ENCODE peak calls at places on chromosomes 2 and 18, in nine cellular contexts. One of them, this sample, is unnamed.

GRCh38 chr2:135773917-135774316 is 32.3 kb downstream of the UBXN4 start:
- DNase-seq in AG09309: no peak
- DNase-seq in stimulated activated naive CD8-positive, alpha-beta T cell treated with anti-CD3 and anti-CD28 coated beads, Interleukin-15, Interleukin-2, amounts not matched to agents 100 U/mL and 50 U/mL, for 24 hours: no peak
- DNase-seq in WTC11: no peak
- DNase-seq in astrocyte of the hippocampus: no peak
- DNase-seq in stromal cell of bone marrow: no peak
- DNase-seq in endothelial cell: no peak
- DNase-seq in natural killer cell treated with Interleukin-12 subunit alpha and Interleukin-12 subunit beta and Interleukin-15 and Interleukin-18, amount 100 ng/mL, for 72 hours: no peak
- DNase-seq in T-helper 9 cell: no peak
- DNase-seq in this sample: no peak

GRCh38 chr2:24329700-24330099 is 30.6 kb downstream of the ITSN2 start:
- DNase-seq in stimulated activated naive CD8-positive, alpha-beta T cell treated with anti-CD3 and anti-CD28 coated beads, Interleukin-15, Interleukin-2, amounts not matched to agents 100 U/mL and 50 U/mL, for 24 hours: no peak
- DNase-seq in WTC11: no peak
- DNase-seq in stromal cell of bone marrow: no peak
- DNase-seq in AG09309: no peak
- DNase-seq in endothelial cell: no peak
- DNase-seq in astrocyte of the hippocampus: no peak
- DNase-seq in T-helper 9 cell: no peak
- DNase-seq in natural killer cell treated with Interleukin-12 subunit alpha and Interleukin-12 subunit beta and Interleukin-15 and Interleukin-18, amount 100 ng/mL, for 72 hours: no peak
- DNase-seq in this sample: no peak

GRCh38 chr2:19801367-19802087 is 100.3 kb downstream of the TTC32 start:
- DNase-seq in AG09309: peak
- DNase-seq in stromal cell of bone marrow: peak
- DNase-seq in T-helper 9 cell: no peak
- DNase-seq in stimulated activated naive CD8-positive, alpha-beta T cell treated with anti-CD3 and anti-CD28 coated beads, Interleukin-15, Interleukin-2, amounts not matched to agents 100 U/mL and 50 U/mL, for 24 hours: no peak
- DNase-seq in astrocyte of the hippocampus: peak
- DNase-seq in WTC11: no peak
- DNase-seq in natural killer cell treated with Interleukin-12 subunit alpha and Interleukin-12 subunit beta and Interleukin-15 and Interleukin-18, amount 100 ng/mL, for 72 hours: no peak
- DNase-seq in endothelial cell: no peak
- DNase-seq in this sample: peak

GRCh38 chr2:170163666-170164065 is 14.3 kb upstream of the MYO3B start:
- DNase-seq in stimulated activated naive CD8-positive, alpha-beta T cell treated with anti-CD3 and anti-CD28 coated beads, Interleukin-15, Interleukin-2, amounts not matched to agents 100 U/mL and 50 U/mL, for 24 hours: no peak
- DNase-seq in stromal cell of bone marrow: no peak
- DNase-seq in astrocyte of the hippocampus: no peak
- DNase-seq in endothelial cell: no peak
- DNase-seq in natural killer cell treated with Interleukin-12 subunit alpha and Interleukin-12 subunit beta and Interleukin-15 and Interleukin-18, amount 100 ng/mL, for 72 hours: no peak
- DNase-seq in WTC11: no peak
- DNase-seq in T-helper 9 cell: no peak
- DNase-seq in AG09309: no peak
- DNase-seq in this sample: no peak

GRCh38 chr2:231280861-231281260 is 82.4 kb downstream of the ARMC9 start:
- DNase-seq in natural killer cell treated with Interleukin-12 subunit alpha and Interleukin-12 subunit beta and Interleukin-15 and Interleukin-18, amount 100 ng/mL, for 72 hours: no peak
- DNase-seq in WTC11: no peak
- DNase-seq in stimulated activated naive CD8-positive, alpha-beta T cell treated with anti-CD3 and anti-CD28 coated beads, Interleukin-15, Interleukin-2, amounts not matched to agents 100 U/mL and 50 U/mL, for 24 hours: no peak
- DNase-seq in AG09309: no peak
- DNase-seq in T-helper 9 cell: no peak
- DNase-seq in stromal cell of bone marrow: no peak
- DNase-seq in astrocyte of the hippocampus: no peak
- DNase-seq in endothelial cell: no peak
- DNase-seq in this sample: no peak

GRCh38 chr2:15773846-15774245 is 166.5 kb upstream of the MYCN start:
- DNase-seq in T-helper 9 cell: no peak
- DNase-seq in natural killer cell treated with Interleukin-12 subunit alpha and Interleukin-12 subunit beta and Interleukin-15 and Interleukin-18, amount 100 ng/mL, for 72 hours: no peak
- DNase-seq in AG09309: no peak
- DNase-seq in astrocyte of the hippocampus: no peak
- DNase-seq in endothelial cell: no peak
- DNase-seq in stromal cell of bone marrow: no peak
- DNase-seq in stimulated activated naive CD8-positive, alpha-beta T cell treated with anti-CD3 and anti-CD28 coated beads, Interleukin-15, Interleukin-2, amounts not matched to agents 100 U/mL and 50 U/mL, for 24 hours: no peak
- DNase-seq in WTC11: no peak
- DNase-seq in this sample: no peak

GRCh38 chr2:189254268-189254883 is 74.8 kb upstream of the COL5A2 start:
- DNase-seq in AG09309: peak
- DNase-seq in astrocyte of the hippocampus: peak
- DNase-seq in stimulated activated naive CD8-positive, alpha-beta T cell treated with anti-CD3 and anti-CD28 coated beads, Interleukin-15, Interleukin-2, amounts not matched to agents 100 U/mL and 50 U/mL, for 24 hours: no peak
- DNase-seq in endothelial cell: no peak
- DNase-seq in stromal cell of bone marrow: peak
- DNase-seq in natural killer cell treated with Interleukin-12 subunit alpha and Interleukin-12 subunit beta and Interleukin-15 and Interleukin-18, amount 100 ng/mL, for 72 hours: no peak
- DNase-seq in WTC11: no peak
- DNase-seq in T-helper 9 cell: no peak
- DNase-seq in this sample: peak

GRCh38 chr2:234952270-234953115 is 676 bp downstream of the SH3BP4 start:
- DNase-seq in WTC11: peak
- DNase-seq in endothelial cell: peak
- DNase-seq in stromal cell of bone marrow: no peak
- DNase-seq in AG09309: no peak
- DNase-seq in stimulated activated naive CD8-positive, alpha-beta T cell treated with anti-CD3 and anti-CD28 coated beads, Interleukin-15, Interleukin-2, amounts not matched to agents 100 U/mL and 50 U/mL, for 24 hours: peak
- DNase-seq in T-helper 9 cell: no peak
- DNase-seq in astrocyte of the hippocampus: peak
- DNase-seq in natural killer cell treated with Interleukin-12 subunit alpha and Interleukin-12 subunit beta and Interleukin-15 and Interleukin-18, amount 100 ng/mL, for 72 hours: no peak
- DNase-seq in this sample: no peak

GRCh38 chr2:80132284-80132683 is 172.3 kb downstream of the LRRTM1 start:
- DNase-seq in AG09309: no peak
- DNase-seq in natural killer cell treated with Interleukin-12 subunit alpha and Interleukin-12 subunit beta and Interleukin-15 and Interleukin-18, amount 100 ng/mL, for 72 hours: no peak
- DNase-seq in astrocyte of the hippocampus: no peak
- DNase-seq in endothelial cell: no peak
- DNase-seq in T-helper 9 cell: no peak
- DNase-seq in stromal cell of bone marrow: no peak
- DNase-seq in stimulated activated naive CD8-positive, alpha-beta T cell treated with anti-CD3 and anti-CD28 coated beads, Interleukin-15, Interleukin-2, amounts not matched to agents 100 U/mL and 50 U/mL, for 24 hours: no peak
- DNase-seq in WTC11: no peak
- DNase-seq in this sample: no peak

GRCh38 chr18:42909095-42909494 is 206.4 kb downstream of the RIT2 start:
- DNase-seq in astrocyte of the hippocampus: no peak
- DNase-seq in stromal cell of bone marrow: no peak
- DNase-seq in WTC11: no peak
- DNase-seq in stimulated activated naive CD8-positive, alpha-beta T cell treated with anti-CD3 and anti-CD28 coated beads, Interleukin-15, Interleukin-2, amounts not matched to agents 100 U/mL and 50 U/mL, for 24 hours: no peak
- DNase-seq in AG09309: no peak
- DNase-seq in endothelial cell: no peak
- DNase-seq in natural killer cell treated with Interleukin-12 subunit alpha and Interleukin-12 subunit beta and Interleukin-15 and Interleukin-18, amount 100 ng/mL, for 72 hours: no peak
- DNase-seq in T-helper 9 cell: no peak
- DNase-seq in this sample: no peak

GRCh38 chr18:23071285-23071684 is 64.0 kb upstream of the CABLES1 start:
- DNase-seq in astrocyte of the hippocampus: peak
- DNase-seq in AG09309: no peak
- DNase-seq in T-helper 9 cell: peak
- DNase-seq in natural killer cell treated with Interleukin-12 subunit alpha and Interleukin-12 subunit beta and Interleukin-15 and Interleukin-18, amount 100 ng/mL, for 72 hours: peak
- DNase-seq in endothelial cell: no peak
- DNase-seq in stromal cell of bone marrow: no peak
- DNase-seq in stimulated activated naive CD8-positive, alpha-beta T cell treated with anti-CD3 and anti-CD28 coated beads, Interleukin-15, Interleukin-2, amounts not matched to agents 100 U/mL and 50 U/mL, for 24 hours: peak
- DNase-seq in WTC11: no peak
- DNase-seq in this sample: peak

GRCh38 chr2:108268001-108268400 is 20.7 kb upstream of the SULT1C2 start:
- DNase-seq in T-helper 9 cell: no peak
- DNase-seq in natural killer cell treated with Interleukin-12 subunit alpha and Interleukin-12 subunit beta and Interleukin-15 and Interleukin-18, amount 100 ng/mL, for 72 hours: no peak
- DNase-seq in stimulated activated naive CD8-positive, alpha-beta T cell treated with anti-CD3 and anti-CD28 coated beads, Interleukin-15, Interleukin-2, amounts not matched to agents 100 U/mL and 50 U/mL, for 24 hours: no peak
- DNase-seq in stromal cell of bone marrow: peak
- DNase-seq in endothelial cell: no peak
- DNase-seq in astrocyte of the hippocampus: peak
- DNase-seq in AG09309: peak
- DNase-seq in WTC11: no peak
- DNase-seq in this sample: no peak

GRCh38 chr2:43464546-43464945 is 131.3 kb downstream of the THADA start:
- DNase-seq in astrocyte of the hippocampus: peak
- DNase-seq in natural killer cell treated with Interleukin-12 subunit alpha and Interleukin-12 subunit beta and Interleukin-15 and Interleukin-18, amount 100 ng/mL, for 72 hours: no peak
- DNase-seq in stromal cell of bone marrow: no peak
- DNase-seq in WTC11: no peak
- DNase-seq in endothelial cell: no peak
- DNase-seq in T-helper 9 cell: no peak
- DNase-seq in AG09309: no peak
- DNase-seq in stimulated activated naive CD8-positive, alpha-beta T cell treated with anti-CD3 and anti-CD28 coated beads, Interleukin-15, Interleukin-2, amounts not matched to agents 100 U/mL and 50 U/mL, for 24 hours: no peak
- DNase-seq in this sample: no peak

GRCh38 chr2:191802180-191802579 is 44.7 kb downstream of the CAVIN2 start:
- DNase-seq in natural killer cell treated with Interleukin-12 subunit alpha and Interleukin-12 subunit beta and Interleukin-15 and Interleukin-18, amount 100 ng/mL, for 72 hours: no peak
- DNase-seq in stimulated activated naive CD8-positive, alpha-beta T cell treated with anti-CD3 and anti-CD28 coated beads, Interleukin-15, Interleukin-2, amounts not matched to agents 100 U/mL and 50 U/mL, for 24 hours: no peak
- DNase-seq in T-helper 9 cell: no peak
- DNase-seq in astrocyte of the hippocampus: no peak
- DNase-seq in endothelial cell: no peak
- DNase-seq in stromal cell of bone marrow: no peak
- DNase-seq in AG09309: no peak
- DNase-seq in WTC11: no peak
- DNase-seq in this sample: no peak

GRCh38 chr2:73759287-73759764 is 20.6 kb downstream of the DUSP11 start:
- DNase-seq in WTC11: no peak
- DNase-seq in T-helper 9 cell: no peak
- DNase-seq in stimulated activated naive CD8-positive, alpha-beta T cell treated with anti-CD3 and anti-CD28 coated beads, Interleukin-15, Interleukin-2, amounts not matched to agents 100 U/mL and 50 U/mL, for 24 hours: no peak
- DNase-seq in astrocyte of the hippocampus: peak
- DNase-seq in stromal cell of bone marrow: no peak
- DNase-seq in AG09309: no peak
- DNase-seq in endothelial cell: no peak
- DNase-seq in natural killer cell treated with Interleukin-12 subunit alpha and Interleukin-12 subunit beta and Interleukin-15 and Interleukin-18, amount 100 ng/mL, for 72 hours: no peak
- DNase-seq in this sample: no peak

GRCh38 chr2:67600472-67600871 is 203.3 kb downstream of the ETAA1 start:
- DNase-seq in stromal cell of bone marrow: no peak
- DNase-seq in WTC11: peak
- DNase-seq in endothelial cell: no peak
- DNase-seq in natural killer cell treated with Interleukin-12 subunit alpha and Interleukin-12 subunit beta and Interleukin-15 and Interleukin-18, amount 100 ng/mL, for 72 hours: no peak
- DNase-seq in T-helper 9 cell: no peak
- DNase-seq in astrocyte of the hippocampus: no peak
- DNase-seq in stimulated activated naive CD8-positive, alpha-beta T cell treated with anti-CD3 and anti-CD28 coated beads, Interleukin-15, Interleukin-2, amounts not matched to agents 100 U/mL and 50 U/mL, for 24 hours: no peak
- DNase-seq in AG09309: no peak
- DNase-seq in this sample: no peak

GRCh38 chr18:8153887-8154583 is 455.2 kb upstream of the RAB12 start:
- DNase-seq in astrocyte of the hippocampus: peak
- DNase-seq in stromal cell of bone marrow: peak
- DNase-seq in stimulated activated naive CD8-positive, alpha-beta T cell treated with anti-CD3 and anti-CD28 coated beads, Interleukin-15, Interleukin-2, amounts not matched to agents 100 U/mL and 50 U/mL, for 24 hours: no peak
- DNase-seq in T-helper 9 cell: no peak
- DNase-seq in WTC11: no peak
- DNase-seq in AG09309: peak
- DNase-seq in endothelial cell: no peak
- DNase-seq in natural killer cell treated with Interleukin-12 subunit alpha and Interleukin-12 subunit beta and Interleukin-15 and Interleukin-18, amount 100 ng/mL, for 72 hours: no peak
- DNase-seq in this sample: no peak

This sample was measured in ureter.